ENCODE peak calls at places on chromosomes 7 and 10, in six cellular contexts. Q is fibroblast of lung, A is left ventricle myocardium inferior, J is OCI-LY7, R is PC-9, H is right lobe of liver. U is an unnamed sample.

GRCh38 chr7:141320287-141320686 is 230.9 kb upstream of the AGK start:
- DNase-seq in H (no peak), R (no peak), Q (no peak), J (no peak), A (no peak), U (no peak)

GRCh38 chr7:86645174-86645566 is 1.5 kb downstream of the GRM3 start:
- DNase-seq in A (no peak), R (no peak), J (no peak), H (peak; percentile 43), Q (no peak), U (no peak)

GRCh38 chr7:127822822-127823508 is 171.0 kb downstream of the SND1 start:
- DNase-seq in Q (no peak), J (peak; percentile 11), R (peak; percentile 43), A (no peak), H (no peak), U (peak; percentile 54)

GRCh38 chr10:1957057-1957456 is 219.7 kb upstream of the ADARB2 start:
- DNase-seq in A (no peak), H (no peak), R (no peak), Q (no peak), J (no peak), U (no peak)

GRCh38 chr7:151393031-151393977 is 16.5 kb downstream of the WDR86 start:
- DNase-seq in H (no peak), R (no peak), A (peak; percentile 2), Q (no peak), J (no peak), U (no peak)

GRCh38 chr7:147547252-147547897 is 1043.2 kb upstream of the C7orf33 start:
- DNase-seq in A (no peak), Q (peak; percentile 4), H (peak; percentile 48), J (peak; percentile 11), R (peak; percentile 8), U (peak; percentile 11)

GRCh38 chr7:39091774-39092173 is 114.1 kb downstream of the POU6F2 start:
- DNase-seq in A (no peak), H (no peak), J (no peak), Q (no peak), R (no peak), U (no peak)

GRCh38 chr10:28977518-28977917 is 300.2 kb downstream of the BAMBI start:
- DNase-seq in R (no peak), A (no peak), J (no peak), H (no peak), Q (no peak), U (no peak)

GRCh38 chr7:135359633-135360032 is 126.0 kb downstream of the STRA8 start:
- DNase-seq in A (no peak), H (no peak), Q (no peak), R (no peak), J (no peak), U (no peak)

GRCh38 chr7:74324499-74325229 is 35.5 kb downstream of the CLIP2 start:
- DNase-seq in H (no peak), A (no peak), Q (peak; percentile 35), J (no peak), R (no peak), U (no peak)

GRCh38 chr7:130037703-130038102 is 13.5 kb downstream of the ZC3HC1 start:
- DNase-seq in A (no peak), H (no peak), Q (no peak), R (no peak), J (peak; percentile 12), U (no peak)

GRCh38 chr7:102830206-102830605 is 81.4 kb downstream of the FAM185A start:
- DNase-seq in J (no peak), Q (peak; percentile 39), R (no peak), H (no peak), A (no peak), U (no peak)

GRCh38 chr7:32561613-32562012 is 66.3 kb downstream of the AVL9 start:
- DNase-seq in J (no peak), R (no peak), A (no peak), H (no peak), Q (no peak), U (no peak)

GRCh38 chr7:92671502-92672169 is 81.4 kb upstream of the FAM133B start:
- DNase-seq in A (no peak), J (no peak), R (no peak), H (no peak), Q (no peak), U (peak; percentile 44)

GRCh38 chr10:113895018-113895417 is 40.6 kb downstream of the NHLRC2 start:
- DNase-seq in J (no peak), H (no peak), R (no peak), Q (peak; percentile 65), A (no peak), U (peak; percentile 76)

GRCh38 chr10:113894581-113894980 is 40.1 kb downstream of the NHLRC2 start:
- DNase-seq in Q (no peak), A (no peak), R (no peak), J (no peak), H (no peak), U (no peak)

GRCh38 chr10:113891476-113891875 is 37.0 kb downstream of the NHLRC2 start:
- DNase-seq in A (no peak), H (no peak), R (no peak), J (no peak), Q (no peak), U (no peak)

GRCh38 chr10:113890769-113891168 is 36.3 kb downstream of the NHLRC2 start:
- DNase-seq in H (no peak), A (no peak), J (no peak), R (no peak), Q (no peak), U (no peak)

GRCh38 chr10:113893570-113893969 is 39.1 kb downstream of the NHLRC2 start:
- DNase-seq in Q (no peak), H (no peak), A (no peak), R (no peak), J (no peak), U (no peak)
- H3K27ac ChIP-seq in Q (no peak overlapping the region), H (no peak overlapping the region), A (peak overlapping the region; percentile 65), R (no peak overlapping the region), J (no peak overlapping the region), U (no peak overlapping the region)

GRCh38 chr10:62108768-62109430 is 159.7 kb downstream of the RTKN2 start:
- DNase-seq in H (no peak), Q (no peak), R (peak; percentile 60), J (peak; percentile 45), A (no peak), U (no peak)

GRCh38 chr10:62106929-62107519 is 161.6 kb downstream of the RTKN2 start:
- DNase-seq in Q (no peak), J (no peak), A (no peak), H (no peak), R (no peak), U (no peak)

GRCh38 chr10:62112963-62113362 is 155.7 kb downstream of the RTKN2 start:
- DNase-seq in H (no peak), R (no peak), J (no peak), A (no peak), Q (no peak), U (no peak)

GRCh38 chr10:62112325-62112724 is 156.3 kb downstream of the RTKN2 start:
- DNase-seq in J (no peak), H (no peak), A (no peak), R (peak; percentile 71), Q (no peak), U (peak; percentile 37)

DNA sequence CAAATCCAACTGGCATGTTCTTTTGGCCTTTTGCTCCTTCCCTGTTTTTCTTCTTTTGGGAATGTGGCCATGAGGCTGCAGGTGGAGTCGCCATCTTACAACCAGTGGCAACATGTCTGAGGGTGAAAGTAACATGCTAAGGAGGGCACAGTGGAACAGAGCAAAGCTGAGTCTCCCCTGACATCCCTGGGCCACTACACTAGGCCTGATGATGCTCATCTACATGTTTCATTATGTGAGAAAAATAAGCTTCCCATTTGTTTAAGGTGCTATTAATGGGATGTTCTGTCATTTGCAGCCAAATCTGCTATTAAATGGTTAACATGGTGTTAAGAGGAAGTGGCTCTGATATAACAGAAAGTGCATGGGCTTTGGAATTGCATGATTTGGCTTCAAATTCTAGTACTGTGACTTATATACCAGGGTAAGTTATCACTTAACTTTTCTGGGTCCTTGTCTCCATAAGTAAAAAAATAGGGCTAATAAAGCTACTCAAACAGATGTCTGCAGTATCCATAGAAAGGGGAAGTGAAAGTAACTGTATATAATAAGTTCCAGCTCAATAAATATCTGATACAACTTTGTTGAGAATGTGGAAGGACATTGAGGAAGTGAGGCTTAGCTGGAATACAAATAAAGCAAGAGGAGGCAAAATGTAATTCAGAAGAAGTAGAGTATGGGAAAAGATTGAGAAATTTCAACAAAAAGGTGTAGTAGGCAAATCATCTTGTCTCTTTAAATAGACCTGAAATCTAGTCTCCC is 158.9 kb downstream of the RTKN2 start:
- DNase-seq in H (no peak), Q (no peak), J (peak; percentile 89), A (no peak), R (no peak), U (no peak)
- H3K4me1 ChIP-seq in H (no peaks in the 10 kb centered on the region), Q (no peaks in the 10 kb centered on the region), J (peaks cover 59% of the 10 kb centered on the region), A (peaks cover 17% of the 10 kb centered on the region), R (peaks cover 80% of the 10 kb centered on the region), U (no peaks in the 10 kb centered on the region)

GRCh38 chr7:116713918-116714317 is 41.9 kb downstream of the MET start:
- DNase-seq in R (no peak), H (no peak), A (no peak), J (no peak), Q (peak; percentile 89), U (peak; percentile 56)
- H3K27ac ChIP-seq in R (no peak overlapping the region), H (no peak overlapping the region), A (no peak overlapping the region), J (no peak overlapping the region), Q (no peak overlapping the region), U (peak overlapping the region; percentile 3)

DNA sequence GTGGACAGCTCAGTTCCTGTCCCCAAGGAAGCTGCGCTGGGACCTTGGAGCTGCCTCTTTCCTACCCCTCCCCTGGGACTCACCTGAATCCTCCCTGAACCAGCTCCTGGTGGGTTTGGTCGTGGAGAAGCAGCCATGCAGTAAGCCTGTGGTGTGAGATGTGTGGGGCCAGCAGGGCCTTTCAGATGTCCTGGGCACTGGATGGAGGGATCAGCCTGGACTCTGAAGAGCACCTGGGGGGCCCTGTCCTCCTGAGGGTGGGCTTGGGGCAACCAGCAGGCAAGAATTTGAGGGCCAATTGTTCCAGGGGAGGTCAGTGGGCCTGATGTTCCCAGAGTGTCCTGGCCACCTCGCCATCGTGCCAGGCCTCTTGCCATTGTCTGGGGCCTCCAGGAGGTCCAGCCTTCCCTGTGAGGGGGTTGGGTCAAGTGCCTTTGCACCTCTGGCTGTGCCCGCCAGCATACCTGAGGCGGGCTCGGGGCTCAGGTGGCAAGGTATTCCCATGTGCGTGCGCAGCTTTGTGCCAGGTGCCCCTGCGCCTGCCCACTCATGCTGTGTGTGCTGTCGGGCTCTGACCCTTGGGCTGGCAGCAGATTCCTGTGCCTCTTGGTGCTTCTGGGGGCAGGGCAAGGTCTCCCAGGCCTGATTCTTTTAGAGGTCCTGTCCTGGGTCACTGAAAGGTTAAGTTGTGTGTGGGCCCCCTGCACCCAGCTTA is 7.3 kb downstream of the TRIM8 start:
- DNase-seq in A (no peak), Q (no peak), H (no peak), J (no peak), R (no peak), U (no peak)
- H3K4me1 ChIP-seq in A (peaks cover 93% of the 10 kb centered on the region), Q (peaks cover 32% of the 10 kb centered on the region), H (peaks cover 33% of the 10 kb centered on the region), J (peaks cover 73% of the 10 kb centered on the region), R (peaks cover 14% of the 10 kb centered on the region), U (peaks cover 5% of the 10 kb centered on the region)